ENCODE peak calls at places on chromosomes 7 and 10, in five cellular contexts. N, W, K, A and Z are unnamed samples.

GRCh38 chr10:93417264-93417663 is 64.9 kb downstream of the MYOF start:
- DNase-seq in N (no peak), W (no peak), K (no peak), A (no peak), Z (no peak)

GRCh38 chr7:71488308-71488707 is 356.4 kb downstream of the GALNT17 start:
- DNase-seq in N (no peak), W (no peak), K (no peak), A (peak), Z (no peak)

GRCh38 chr7:30710669-30711068 is 28.4 kb upstream of the CRHR2 start:
- DNase-seq in N (no peak), W (no peak), K (no peak), A (no peak), Z (no peak)

GRCh38 chr7:128036226-128036940 is 5.1 kb upstream of the LRRC4 start:
- DNase-seq in N (peak), W (no peak), K (no peak), A (no peak), Z (no peak)

GRCh38 chr10:17617031-17617911 is at the start of gene HACD1:
- DNase-seq in N (peak), W (peak), K (peak), A (peak), Z (peak)

GRCh38 chr10:73874267-73875138 is at the start of gene CAMK2G:
- DNase-seq in N (peak), W (peak), K (peak), A (peak), Z (peak)

GRCh38 chr10:8617792-8618191 is 563.3 kb downstream of the GATA3 start:
- DNase-seq in N (no peak), W (no peak), K (no peak), A (no peak), Z (no peak)

GRCh38 chr7:54664235-54665228 is 94.5 kb downstream of the SEC61G start:
- DNase-seq in N (peak), W (peak), K (peak), A (peak), Z (peak)

GRCh38 chr10:75452997-75453396 is 21.6 kb downstream of the LRMDA start:
- DNase-seq in N (no peak), W (no peak), K (no peak), A (no peak), Z (no peak)

GRCh38 chr10:42975005-42975493 is 101.8 kb upstream of the RET start:
- DNase-seq in N (no peak), W (no peak), K (no peak), A (no peak), Z (no peak)

GRCh38 chr7:20653636-20654035 is 38.2 kb downstream of the ABCB5 start:
- DNase-seq in N (no peak), W (no peak), K (no peak), A (no peak), Z (no peak)

GRCh38 chr7:149584009-149584408 is 86.4 kb upstream of the ZNF746 start:
- DNase-seq in N (no peak), W (no peak), K (no peak), A (no peak), Z (no peak)

GRCh38 chr10:123143162-123143824 is 4.6 kb upstream of the HMX2 start:
- DNase-seq in N (peak), W (peak), K (no peak), A (no peak), Z (no peak)

GRCh38 chr7:158646766-158647474 is 57.7 kb downstream of the NCAPG2 start:
- DNase-seq in N (no peak), W (peak), K (peak), A (no peak), Z (peak)

GRCh38 chr10:52004342-52004949 is 305.1 kb upstream of the CSTF2T start:
- DNase-seq in N (peak), W (no peak), K (peak), A (peak), Z (peak)

GRCh38 chr10:125123363-125124113 is 36.8 kb downstream of the CTBP2 start:
- DNase-seq in N (no peak), W (no peak), K (peak), A (peak), Z (no peak)